ENCODE peak calls at places on chromosomes 3 and 15, in four cellular contexts. V, D, P and J are unnamed samples.
A peak's percentile ranks its signal among the peaks of the same experiment; 100 is the strongest.

GRCh38 chr3:47295322-47295721 is 12.6 kb downstream of the KLHL18 start:
- DNase-seq in D (no peak), V (no peak), P (no peak), J (no peak)

GRCh38 chr3:180923561-180923960 is 11.1 kb downstream of the FXR1 start:
- DNase-seq in V (no peak), D (no peak), P (no peak), J (no peak)

GRCh38 chr15:74837482-74837881 is 5.5 kb downstream of the ULK3 start:
- DNase-seq in D (no peak), P (no peak), V (no peak), J (no peak)

GRCh38 chr15:24269923-24270322 is 405.7 kb upstream of the NPAP1 start:
- DNase-seq in D (no peak), V (no peak), P (no peak), J (no peak)

GRCh38 chr3:88203537-88204143 is 53.9 kb downstream of the C3orf38 start:
- DNase-seq in D (peak; percentile 59), V (no peak), P (peak; percentile 49), J (peak; percentile 73)

GRCh38 chr3:148861277-148861869 is 3.7 kb upstream of the CPA3 start:
- DNase-seq in D (no peak), P (no peak), V (no peak), J (no peak)

GRCh38 chr3:25021816-25022215 is 406.2 kb upstream of the RARB start:
- DNase-seq in D (no peak), V (no peak), P (no peak), J (no peak)

GRCh38 chr15:50218691-50219090 is 36.7 kb downstream of the SLC27A2 start:
- DNase-seq in D (no peak), V (no peak), P (no peak), J (no peak)

GRCh38 chr3:106392905-106393304 is 524.1 kb upstream of the CBLB start:
- DNase-seq in V (no peak), P (no peak), D (no peak), J (no peak)

GRCh38 chr15:63402498-63403253 is 21.0 kb upstream of the CA12 start:
- DNase-seq in D (no peak), P (no peak), V (no peak), J (no peak)

GRCh38 chr3:118997190-118997589 is 37.5 kb downstream of the IGSF11 start:
- DNase-seq in P (no peak), V (no peak), D (no peak), J (no peak)

GRCh38 chr3:43222594-43222993 is 63.7 kb upstream of the SNRK start:
- DNase-seq in V (no peak), P (no peak), D (no peak), J (no peak)

GRCh38 chr15:67240235-67241131 is 14.0 kb downstream of the AAGAB start:
- DNase-seq in P (no peak), V (no peak), D (no peak), J (peak; percentile 42)

GRCh38 chr3:96977671-96978070 is 163.3 kb downstream of the EPHA6 start:
- DNase-seq in P (no peak), D (no peak), V (no peak), J (no peak)

GRCh38 chr15:95556225-95556624 is 774.3 kb upstream of the NR2F2 start:
- DNase-seq in P (no peak), D (no peak), V (no peak), J (no peak)

GRCh38 chr15:90930861-90931629 is 1.3 kb downstream of the HDDC3 start:
- DNase-seq in V (no peak), P (no peak), D (no peak), J (no peak)

GRCh38 chr15:44308415-44308814 is 19.9 kb downstream of the GOLM2 start:
- DNase-seq in V (no peak), D (no peak), P (no peak), J (no peak)

GRCh38 chr3:118682916-118683315 is 351.7 kb downstream of the IGSF11 start:
- DNase-seq in P (no peak), D (no peak), V (no peak), J (no peak)

GRCh38 chr3:56682458-56683121 is 475 bp downstream of the TASOR start:
- DNase-seq in P (peak; percentile 72), D (peak; percentile 78), V (peak; percentile 31), J (peak; percentile 79)

GRCh38 chr3:46935989-46936620 is 40.4 kb downstream of the CCDC12 start:
- DNase-seq in D (no peak), P (no peak), V (no peak), J (no peak)

GRCh38 chr3:120622870-120623718 is 27.0 kb downstream of the NDUFB4 start:
- DNase-seq in D (no peak), P (no peak), V (peak; percentile 35), J (no peak)

GRCh38 chr15:60605879-60606304 is 127.0 kb upstream of the ICE2 start:
- DNase-seq in V (no peak), D (peak; percentile 27), P (no peak), J (peak; percentile 23)

GRCh38 chr3:414063-414462 is 217.5 kb downstream of the CHL1 start:
- DNase-seq in V (no peak), P (no peak), D (no peak), J (no peak)

GRCh38 chr3:169886671-169887070 is 16.9 kb upstream of the LRRC31 start:
- DNase-seq in V (no peak), P (peak; percentile 72), D (peak; percentile 80), J (peak; percentile 72)

GRCh38 chr3:65607101-65607500 is 431.6 kb downstream of the MAGI1 start:
- DNase-seq in D (no peak), P (no peak), V (no peak), J (no peak)

GRCh38 chr3:169478566-169479313 is 184.8 kb downstream of the MECOM start:
- DNase-seq in V (no peak), D (no peak), P (no peak), J (no peak)

GRCh38 chr15:88604972-88605506 is 16.1 kb upstream of the AEN start:
- DNase-seq in D (no peak), V (no peak), P (no peak), J (no peak)

GRCh38 chr3:197750863-197751737 is 1.4 kb downstream of the FYTTD1 start:
- DNase-seq in D (peak; percentile 75), P (peak; percentile 60), V (no peak), J (peak; percentile 41)

GRCh38 chr3:53045107-53045783 is 628 bp downstream of the SFMBT1 start:
- DNase-seq in P (peak; percentile 73), V (no peak), D (peak; percentile 74), J (peak; percentile 68)

GRCh38 chr15:59532770-59533379 is 78.7 kb upstream of the GCNT3 start:
- DNase-seq in D (peak; percentile 25), V (no peak), P (no peak), J (peak; percentile 23)

GRCh38 chr3:181868576-181868975 is 156.9 kb downstream of the SOX2 start:
- DNase-seq in P (no peak), V (no peak), D (no peak), J (no peak)

GRCh38 chr3:111473550-111473949 is 68.4 kb upstream of the CD96 start:
- DNase-seq in P (no peak), V (no peak), D (no peak), J (no peak)

GRCh38 chr3:132317229-132317948 is at the start of gene ACP3:
- DNase-seq in V (no peak), D (peak; percentile 55), P (peak; percentile 40), J (peak; percentile 86)

GRCh38 chr3:117921908-117922456 is 1112.7 kb downstream of the IGSF11 start:
- DNase-seq in D (no peak), P (no peak), V (no peak), J (no peak)

GRCh38 chr3:98733055-98733777 is 29.9 kb upstream of the ST3GAL6 start:
- DNase-seq in V (no peak), P (peak; percentile 54), D (peak; percentile 49), J (peak; percentile 18)

GRCh38 chr3:155404486-155404885 is 111.0 kb upstream of the STRIT1 start:
- DNase-seq in V (no peak), P (no peak), D (no peak), J (no peak)